ENCODE peak calls at places on chromosomes 4 and X, in ten cellular contexts. Q is GM12878, B is spleen, E is breast epithelium, W is stomach, M is K562, D is Panc1, Z is sigmoid colon, O is SK-N-SH, T is endothelial cell of umbilical vein. K is an unnamed sample.

GRCh38 chr4:76803522-76803921 is 94.4 kb downstream of the SOWAHB start:
- DNase-seq in Q (no peak), B (no peak), E (peak), W (no peak), M (peak), D (peak), Z (no peak), O (no peak), T (peak), K (no peak)

GRCh38 chr4:163866728-163867313 is 372.3 kb downstream of the TMA16 start:
- DNase-seq in Q (no peak), B (no peak), E (no peak), W (no peak), M (no peak), D (no peak), Z (no peak), O (no peak), T (no peak), K (no peak)

GRCh38 chr4:5051210-5051691 is at the start of gene STK32B:
- DNase-seq in Q (no peak), B (no peak), E (no peak), W (peak), M (peak), D (no peak), Z (peak), O (peak), T (peak), K (peak)

GRCh38 chr4:77187231-77187630 is 30.2 kb downstream of the CCNG2 start:
- DNase-seq in Q (no peak), B (no peak), E (no peak), W (no peak), M (no peak), D (no peak), Z (no peak), O (no peak), T (no peak), K (no peak)

GRCh38 chrX:72634321-72634720 is 61.7 kb upstream of the HDAC8 start:
- DNase-seq in Q (no peak), B (no peak), E (no peak), W (no peak), M (no peak), D (no peak), Z (no peak), O (no peak), T (peak), K (no peak)

GRCh38 chr4:165532976-165533375 is 154.2 kb downstream of the CPE start:
- DNase-seq in Q (no peak), B (no peak), E (no peak), W (no peak), M (no peak), D (no peak), Z (no peak), O (no peak), T (no peak), K (no peak)

GRCh38 chrX:13938053-13938765 is 91.5 kb downstream of the GEMIN8 start:
- DNase-seq in Q (no peak), B (peak), E (peak), W (peak), M (no peak), D (no peak), Z (no peak), O (peak), T (no peak), K (no peak)

GRCh38 chr4:132445386-132445785 is 703.7 kb upstream of the PCDH10 start:
- DNase-seq in Q (no peak), B (no peak), E (no peak), W (no peak), M (no peak), D (no peak), Z (no peak), O (no peak), T (no peak), K (no peak)

GRCh38 chrX:144253356-144253755 is 369.5 kb downstream of the UBE2NL start:
- DNase-seq in Q (no peak), B (no peak), E (no peak), W (no peak), M (no peak), D (no peak), Z (no peak), O (no peak), T (no peak), K (no peak)

GRCh38 chr4:105184316-105184988 is 37.8 kb downstream of the TET2 start:
- DNase-seq in Q (no peak), B (no peak), E (no peak), W (no peak), M (no peak), D (no peak), Z (no peak), O (no peak), T (no peak), K (no peak)

GRCh38 chrX:73855546-73855945 is 292.5 kb downstream of the CHIC1 start:
- DNase-seq in Q (peak), B (no peak), E (peak), W (peak), M (peak), D (peak), Z (peak), O (peak), T (peak), K (peak)

GRCh38 chrX:45347877-45348675 is 147.4 kb upstream of the DIPK2B start:
- DNase-seq in Q (no peak), B (no peak), E (no peak), W (no peak), M (no peak), D (no peak), Z (no peak), O (no peak), T (no peak), K (no peak)

GRCh38 chr4:147136308-147136707 is 190.6 kb upstream of the TTC29 start:
- DNase-seq in Q (no peak), B (no peak), E (no peak), W (no peak), M (no peak), D (no peak), Z (no peak), O (no peak), T (no peak), K (no peak)

GRCh38 chr4:30948653-30949052 is 228.5 kb downstream of the PCDH7 start:
- DNase-seq in Q (no peak), B (no peak), E (no peak), W (no peak), M (no peak), D (no peak), Z (no peak), O (no peak), T (peak), K (no peak)

GRCh38 chr4:95048296-95048695 is 290.5 kb downstream of the BMPR1B start:
- DNase-seq in Q (no peak), B (no peak), E (no peak), W (no peak), M (no peak), D (no peak), Z (no peak), O (no peak), T (no peak), K (no peak)

GRCh38 chr4:186058253-186058979 is 10.5 kb upstream of the TLR3 start:
- DNase-seq in Q (peak), B (peak), E (no peak), W (no peak), M (no peak), D (no peak), Z (no peak), O (no peak), T (no peak), K (no peak)

GRCh38 chr4:116913451-116913850 is 171.9 kb downstream of the TRAM1L1 start:
- DNase-seq in Q (no peak), B (no peak), E (no peak), W (no peak), M (no peak), D (no peak), Z (no peak), O (no peak), T (no peak), K (no peak)

GRCh38 chrX:31168596-31168995 is 96.8 kb upstream of the FTHL17 start:
- DNase-seq in Q (peak), B (no peak), E (no peak), W (no peak), M (no peak), D (no peak), Z (no peak), O (no peak), T (no peak), K (no peak)

GRCh38 chr4:161320377-161320776 is 843.4 kb downstream of the FSTL5 start:
- DNase-seq in Q (no peak), B (no peak), E (no peak), W (no peak), M (peak), D (peak), Z (no peak), O (peak), T (peak), K (no peak)

GRCh38 chrX:151688695-151689094 is 6.6 kb upstream of the PRRG3 start:
- DNase-seq in Q (no peak), B (no peak), E (no peak), W (no peak), M (no peak), D (no peak), Z (no peak), O (no peak), T (no peak), K (no peak)

GRCh38 chrX:129553619-129554288 is 13.7 kb downstream of the OCRL start:
- DNase-seq in Q (peak), B (no peak), E (no peak), W (no peak), M (no peak), D (no peak), Z (no peak), O (no peak), T (no peak), K (no peak)

GRCh38 chrX:69374569-69374968 is 129.6 kb upstream of the NALF2 start:
- DNase-seq in Q (no peak), B (no peak), E (no peak), W (no peak), M (no peak), D (no peak), Z (no peak), O (no peak), T (no peak), K (no peak)

GRCh38 chrX:40734956-40735317 is 405 bp downstream of the MED14 start:
- DNase-seq in Q (no peak), B (no peak), E (no peak), W (no peak), M (no peak), D (no peak), Z (peak), O (no peak), T (peak), K (no peak)

GRCh38 chr4:152981842-152982241 is 45.7 kb downstream of the FHDC1 start:
- DNase-seq in Q (no peak), B (no peak), E (no peak), W (no peak), M (no peak), D (no peak), Z (no peak), O (no peak), T (no peak), K (no peak)

GRCh38 chr4:122963222-122963621 is 40.8 kb upstream of the NUDT6 start:
- DNase-seq in Q (no peak), B (no peak), E (no peak), W (no peak), M (no peak), D (no peak), Z (no peak), O (no peak), T (no peak), K (no peak)

GRCh38 chrX:37509349-37509748 is 62.1 kb upstream of the LANCL3 start:
- DNase-seq in Q (no peak), B (no peak), E (no peak), W (no peak), M (no peak), D (no peak), Z (no peak), O (no peak), T (peak), K (no peak)

GRCh38 chr4:156677136-156677535 is 294.5 kb downstream of the PDGFC start:
- DNase-seq in Q (no peak), B (no peak), E (no peak), W (no peak), M (peak), D (peak), Z (no peak), O (peak), T (peak), K (no peak)

GRCh38 chr4:41746440-41747229 is 1.9 kb downstream of the PHOX2B start:
- DNase-seq in Q (no peak), B (no peak), E (no peak), W (no peak), M (no peak), D (no peak), Z (no peak), O (peak), T (no peak), K (no peak)

GRCh38 chr4:184756399-184756798 is 22.5 kb upstream of the CENPU start:
- DNase-seq in Q (no peak), B (no peak), E (no peak), W (no peak), M (no peak), D (no peak), Z (peak), O (no peak), T (no peak), K (no peak)

GRCh38 chr4:109801895-109802319 is at the start of gene CFI:
- DNase-seq in Q (no peak), B (no peak), E (no peak), W (no peak), M (no peak), D (no peak), Z (no peak), O (no peak), T (peak), K (no peak)

GRCh38 chrX:68252664-68253063 is 180.6 kb downstream of the OPHN1 start:
- DNase-seq in Q (no peak), B (no peak), E (no peak), W (no peak), M (no peak), D (no peak), Z (no peak), O (no peak), T (peak), K (no peak)

GRCh38 chrX:119190736-119191282 is 45.3 kb upstream of the PGRMC1 start:
- DNase-seq in Q (no peak), B (no peak), E (no peak), W (no peak), M (no peak), D (no peak), Z (no peak), O (no peak), T (no peak), K (no peak)

GRCh38 chr4:152534541-152535231 is 1.2 kb downstream of the FBXW7 start:
- DNase-seq in Q (no peak), B (peak), E (no peak), W (peak), M (peak), D (no peak), Z (no peak), O (peak), T (peak), K (peak)

GRCh38 chr4:18689308-18689915 is 667.9 kb upstream of the LCORL start:
- DNase-seq in Q (no peak), B (no peak), E (peak), W (peak), M (peak), D (peak), Z (peak), O (peak), T (peak), K (no peak)

GRCh38 chr4:110196206-110196870 is 2.1 kb downstream of the ELOVL6 start:
- DNase-seq in Q (no peak), B (peak), E (no peak), W (peak), M (peak), D (no peak), Z (peak), O (peak), T (peak), K (no peak)

GRCh38 chr4:111717916-111718315 is 427.3 kb upstream of the FAM241A start:
- DNase-seq in Q (no peak), B (no peak), E (no peak), W (no peak), M (no peak), D (no peak), Z (no peak), O (no peak), T (no peak), K (no peak)

GRCh38 chr4:174423257-174423944 is 98.9 kb downstream of the HPGD start:
- DNase-seq in Q (no peak), B (no peak), E (no peak), W (peak), M (peak), D (peak), Z (no peak), O (no peak), T (peak), K (no peak)

GRCh38 chr4:3040447-3041191 is 33.7 kb downstream of the HTT-AS start:
- DNase-seq in Q (no peak), B (peak), E (no peak), W (no peak), M (no peak), D (no peak), Z (no peak), O (no peak), T (no peak), K (no peak)
- H3K4me3 ChIP-seq in Q (peak), B (peak), E (peak), W (peak), M (no peak), D (no peak), Z (no peak), O (no peak), T (no peak), K (peak)

GRCh38 chr4:92263575-92263974 is 40.2 kb upstream of the GRID2 start:
- DNase-seq in Q (no peak), B (no peak), E (no peak), W (no peak), M (no peak), D (no peak), Z (no peak), O (no peak), T (no peak), K (no peak)

GRCh38 chr4:92265066-92265465 is 38.7 kb upstream of the GRID2 start:
- DNase-seq in Q (no peak), B (no peak), E (no peak), W (no peak), M (no peak), D (no peak), Z (no peak), O (no peak), T (peak), K (no peak)

GRCh38 chr4:92263010-92263409 is 40.8 kb upstream of the GRID2 start:
- DNase-seq in Q (no peak), B (no peak), E (no peak), W (no peak), M (no peak), D (no peak), Z (no peak), O (no peak), T (no peak), K (no peak)

GRCh38 chr4:92265798-92266197 is 38.0 kb upstream of the GRID2 start:
- DNase-seq in Q (no peak), B (no peak), E (no peak), W (no peak), M (no peak), D (no peak), Z (no peak), O (no peak), T (no peak), K (no peak)

GRCh38 chr4:92264163-92264562 is 39.6 kb upstream of the GRID2 start:
- DNase-seq in Q (no peak), B (no peak), E (no peak), W (no peak), M (no peak), D (no peak), Z (no peak), O (no peak), T (no peak), K (no peak)
- TF ChIP-seq POLR2AphosphoS5 in Q (no peak), B (no peak), E (no peak), W (no peak), M (no peak), D (no peak), Z (no peak), O (no peak), T (no peak), K (no peak)

GRCh38 chr4:158786155-158786581 is 17.3 kb downstream of the FNIP2 start:
- DNase-seq in Q (no peak), B (no peak), E (no peak), W (no peak), M (no peak), D (no peak), Z (no peak), O (no peak), T (peak), K (no peak)
- H3K4me3 ChIP-seq in Q (no peak), B (no peak), E (no peak), W (no peak), M (no peak), D (no peak), Z (no peak), O (no peak), T (no peak), K (no peak)

GRCh38 chr4:22515145-22515887 is 550 bp downstream of the ADGRA3 start:
- DNase-seq in Q (no peak), B (peak), E (peak), W (peak), M (peak), D (no peak), Z (peak), O (peak), T (peak), K (peak)
- TF ChIP-seq POLR2AphosphoS5 in Q (no peak), B (no peak), E (no peak), W (peak), M (no peak), D (no peak), Z (peak), O (peak), T (peak), K (no peak)

DNA sequence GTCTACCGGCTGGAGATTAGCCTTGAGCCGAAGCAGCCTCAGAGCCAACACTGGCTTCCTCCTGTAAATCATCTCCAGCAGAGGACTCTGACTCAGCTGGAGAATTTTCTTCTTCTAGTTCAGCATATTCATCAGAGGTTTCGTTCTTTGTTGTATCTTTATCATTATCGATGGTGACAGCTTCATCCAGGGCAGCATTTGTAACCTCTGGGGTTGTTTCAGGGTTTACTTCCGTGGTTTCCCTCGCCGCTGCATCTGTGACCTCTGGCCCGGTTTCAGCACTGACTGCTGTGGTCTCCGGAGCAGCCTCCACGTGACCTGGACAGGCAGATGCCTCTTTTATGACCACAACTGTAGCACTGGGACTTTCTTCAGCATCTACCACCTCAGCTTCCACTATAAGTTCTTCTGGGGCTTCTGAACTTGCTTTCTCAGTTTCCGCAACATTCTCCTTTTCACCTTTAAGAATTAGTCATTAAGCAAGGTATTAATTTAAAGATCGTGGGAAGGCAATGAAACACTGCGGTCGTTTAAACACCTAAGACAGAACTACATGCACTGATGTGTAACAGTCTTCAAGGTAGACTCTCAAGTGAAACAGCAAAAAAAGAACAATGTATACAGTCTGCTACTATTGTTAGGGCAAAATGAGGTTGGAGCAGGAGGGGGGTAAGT is 13.3 kb downstream of the MGARP start:
- DNase-seq in Q (peak), B (peak), E (peak), W (peak), M (peak), D (no peak), Z (peak), O (peak), T (peak), K (no peak)
- H3K4me3 ChIP-seq in Q (no peak), B (peak), E (peak), W (peak), M (peak), D (peak), Z (peak), O (peak), T (peak), K (peak)

GRCh38 chrX:77451041-77451440 is 3.9 kb downstream of the FGF16 start:
- DNase-seq in Q (no peak), B (no peak), E (no peak), W (no peak), M (no peak), D (no peak), Z (no peak), O (no peak), T (peak), K (no peak)
- TF ChIP-seq POLR2AphosphoS5 in Q (no peak), B (no peak), E (no peak), W (no peak), M (no peak), D (no peak), Z (no peak), O (no peak), T (no peak), K (no peak)

GRCh38 chr4:150632639-150633038 is 50.7 kb downstream of the MAB21L2 start:
- DNase-seq in Q (no peak), B (no peak), E (no peak), W (no peak), M (no peak), D (no peak), Z (no peak), O (no peak), T (no peak), K (no peak)
- H3K4me3 ChIP-seq in Q (no peak), B (no peak), E (no peak), W (no peak), M (no peak), D (no peak), Z (no peak), O (no peak), T (no peak), K (no peak)

GRCh38 chr4:82284858-82285805 is 88.7 kb downstream of the HNRNPD start:
- DNase-seq in Q (peak), B (peak), E (peak), W (peak), M (peak), D (peak), Z (peak), O (peak), T (peak), K (peak)

GRCh38 chr4:82282875-82283274 is 90.9 kb downstream of the HNRNPD start:
- DNase-seq in Q (no peak), B (no peak), E (no peak), W (no peak), M (no peak), D (no peak), Z (no peak), O (no peak), T (no peak), K (no peak)

GRCh38 chr4:82287720-82288119 is 86.1 kb downstream of the HNRNPD start:
- DNase-seq in Q (no peak), B (no peak), E (no peak), W (no peak), M (no peak), D (no peak), Z (no peak), O (no peak), T (no peak), K (no peak)

DNA sequence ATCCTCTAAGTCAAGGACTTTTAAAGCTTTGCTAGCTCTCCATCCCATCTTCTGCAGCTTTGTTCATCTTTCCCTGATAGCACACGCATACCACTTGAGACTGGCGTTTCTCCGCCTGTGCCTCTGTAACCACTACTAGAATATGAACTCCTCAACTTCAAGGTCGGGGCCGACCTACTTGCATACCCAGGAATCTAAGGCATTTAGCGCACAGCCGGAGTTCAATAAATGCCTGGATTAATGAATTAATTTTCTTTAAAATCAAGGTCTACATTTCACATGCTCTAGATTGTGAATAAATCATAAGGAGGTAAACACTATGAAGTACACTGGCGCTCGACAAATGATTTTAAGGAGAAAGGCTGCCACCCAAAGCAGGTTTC is 89.3 kb downstream of the HNRNPD start:
- DNase-seq in Q (no peak), B (no peak), E (no peak), W (no peak), M (no peak), D (no peak), Z (no peak), O (no peak), T (peak), K (no peak)
- TF ChIP-seq POLR2AphosphoS5 in Q (no peak), B (no peak), E (no peak), W (no peak), M (no peak), D (no peak), Z (no peak), O (no peak), T (no peak), K (no peak)